ENCODE peak calls at places on chromosomes 6 and 20, in four cellular contexts. W, N, P and Q are unnamed samples.

GRCh38 chr6:121382467-121383121 is 48.3 kb upstream of the TBC1D32 start:
- DNase-seq in N (no peak), W (no peak), P (no peak), Q (no peak)

GRCh38 chr6:51618563-51618962 is 468.9 kb downstream of the PKHD1 start:
- DNase-seq in N (no peak), W (no peak), P (no peak), Q (no peak)

GRCh38 chr6:56079761-56080540 is 167.4 kb downstream of the COL21A1 start:
- DNase-seq in W (no peak), P (no peak), N (no peak), Q (no peak)

GRCh38 chr6:74873911-74874310 is 331.9 kb downstream of the COL12A1 start:
- DNase-seq in W (no peak), N (no peak), P (no peak), Q (no peak)

GRCh38 chr6:28940294-28940858 is 16.6 kb upstream of the TRIM27 start:
- DNase-seq in W (no peak), N (peak), P (peak), Q (no peak)

GRCh38 chr20:24998121-24998520 is 5.6 kb upstream of the APMAP start:
- DNase-seq in P (no peak), W (no peak), N (no peak), Q (no peak)

GRCh38 chr20:6525447-6526303 is 241.8 kb upstream of the BMP2 start:
- DNase-seq in W (no peak), P (no peak), N (no peak), Q (no peak)

GRCh38 chr6:144006731-144007454 is 1.2 kb downstream of the PLAGL1 start:
- DNase-seq in W (no peak), N (peak), P (no peak), Q (no peak)

GRCh38 chr6:2578729-2579128 is 172.0 kb downstream of the MYLK4 start:
- DNase-seq in P (no peak), W (no peak), N (no peak), Q (no peak)

GRCh38 chr6:34128045-34128444 is 17.8 kb downstream of the GRM4 start:
- DNase-seq in W (no peak), N (no peak), P (no peak), Q (no peak)

GRCh38 chr6:47701374-47701773 is 3.0 kb downstream of the ADGRF4 start:
- DNase-seq in N (no peak), W (no peak), P (peak), Q (no peak)

GRCh38 chr6:147765541-147765940 is 257.1 kb downstream of the SAMD5 start:
- DNase-seq in N (peak), W (no peak), P (no peak), Q (no peak)

GRCh38 chr6:162179196-162179951 is 548.2 kb downstream of the PRKN start:
- DNase-seq in W (no peak), N (no peak), P (no peak), Q (peak)

GRCh38 chr6:31559958-31560696 is 12.0 kb upstream of the LTA start:
- DNase-seq in P (peak), N (peak), W (no peak), Q (peak)

GRCh38 chr6:169960891-169961611 is 209.6 kb downstream of the ERMARD start:
- DNase-seq in N (no peak), P (no peak), W (no peak), Q (no peak)

GRCh38 chr20:45300961-45301360 is 5.7 kb upstream of the RBPJL start:
- DNase-seq in W (peak), P (no peak), N (peak), Q (peak)

GRCh38 chr6:51199733-51200132 is 381.1 kb downstream of the TFAP2B start:
- DNase-seq in P (no peak), W (no peak), N (no peak), Q (no peak)

GRCh38 chr20:18250237-18250636 is 38.1 kb upstream of the ZNF133 start:
- DNase-seq in N (no peak), W (no peak), P (no peak), Q (no peak)

GRCh38 chr6:44028767-44029166 is 98.5 kb downstream of the MRPL14 start:
- DNase-seq in N (peak), W (no peak), P (no peak), Q (no peak)

GRCh38 chr6:44738652-44739141 is 351.2 kb downstream of the CDC5L start:
- DNase-seq in W (no peak), P (peak), N (no peak), Q (no peak)

GRCh38 chr6:6968731-6969552 is 138.8 kb upstream of the RREB1 start:
- DNase-seq in W (no peak), N (peak), P (no peak), Q (no peak)

GRCh38 chr20:2817891-2818595 is 1.9 kb downstream of the TMEM239 start:
- DNase-seq in P (no peak), N (no peak), W (no peak), Q (no peak)

GRCh38 chr20:50579511-50579910 is 69.3 kb downstream of the PTPN1 start:
- DNase-seq in N (no peak), W (no peak), P (no peak), Q (no peak)

GRCh38 chr6:135667694-135668455 is 170.3 kb upstream of the AHI1 start:
- DNase-seq in N (no peak), P (no peak), W (no peak), Q (no peak)

GRCh38 chr6:74357329-74357728 is 661.3 kb downstream of the CD109 start:
- DNase-seq in W (no peak), P (no peak), N (no peak), Q (no peak)

GRCh38 chr6:162562041-162562440 is 165.5 kb downstream of the PRKN start:
- DNase-seq in P (no peak), W (no peak), N (no peak), Q (no peak)

GRCh38 chr20:16351415-16351814 is 221.8 kb downstream of the KIF16B start:
- DNase-seq in P (no peak), W (no peak), N (no peak), Q (no peak)

GRCh38 chr20:35008411-35009342 is 53.0 kb downstream of the MYH7B start:
- DNase-seq in P (no peak), N (no peak), W (no peak), Q (no peak)

GRCh38 chr6:56527934-56528333 is 114.8 kb downstream of the DST start:
- DNase-seq in W (no peak), N (no peak), P (no peak), Q (no peak)

GRCh38 chr6:16760536-16761468 is at the start of gene ATXN1:
- DNase-seq in N (peak), P (no peak), W (peak), Q (no peak)
- TF ChIP-seq SPI1 in N (no peak), P (no peak), W (no peak), Q (no peak)

DNA sequence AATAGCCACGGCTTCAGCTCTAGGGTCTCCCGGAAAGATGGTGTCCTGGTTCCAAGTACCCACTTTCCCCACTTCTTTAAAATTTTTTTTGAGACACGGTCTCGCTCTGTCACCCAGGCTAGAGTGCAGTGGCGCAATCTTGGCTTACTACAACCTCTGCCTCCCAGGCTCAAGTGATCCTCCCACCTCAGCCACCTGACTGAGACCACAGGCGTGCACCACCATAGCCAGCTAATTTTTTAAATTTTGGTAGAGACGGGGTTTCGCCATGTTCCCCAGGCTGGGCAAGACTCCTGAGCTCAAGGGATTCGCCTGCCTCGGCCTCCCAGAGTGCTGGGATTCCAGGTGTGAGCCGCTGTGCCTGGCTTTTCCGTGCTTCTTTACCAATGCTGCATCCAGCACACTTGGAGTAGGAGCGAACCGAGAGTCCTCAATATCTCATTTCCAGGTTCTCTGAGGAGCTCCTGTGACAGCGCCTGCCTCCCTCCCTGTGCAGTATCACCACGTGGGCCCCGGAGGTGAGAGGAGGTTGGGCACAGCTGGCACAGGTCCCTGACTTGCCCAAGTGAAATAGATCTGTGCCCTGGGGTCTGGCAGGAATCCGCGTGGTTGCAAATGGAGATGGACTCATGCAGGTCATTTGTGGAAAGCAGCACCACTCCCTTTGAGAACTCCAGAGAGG is 37.3 kb downstream of the EZR start:
- DNase-seq in N (no peak), W (no peak), P (no peak), Q (no peak)
- TF ChIP-seq SPI1 in N (no peak), W (no peak), P (no peak), Q (no peak)

GRCh38 chr6:89372506-89372901 is 20.0 kb upstream of the UBE2J1 start:
- DNase-seq in P (no peak), W (no peak), N (no peak), Q (no peak)

GRCh38 chr6:89371849-89372505 is 19.5 kb upstream of the UBE2J1 start:
- DNase-seq in W (no peak), P (no peak), N (peak), Q (peak)

GRCh38 chr6:89364586-89364985 is 12.1 kb upstream of the UBE2J1 start:
- DNase-seq in P (no peak), W (no peak), N (no peak), Q (no peak)

GRCh38 chr6:89369009-89369408 is 16.5 kb upstream of the UBE2J1 start:
- DNase-seq in N (no peak), W (no peak), P (no peak), Q (no peak)

DNA sequence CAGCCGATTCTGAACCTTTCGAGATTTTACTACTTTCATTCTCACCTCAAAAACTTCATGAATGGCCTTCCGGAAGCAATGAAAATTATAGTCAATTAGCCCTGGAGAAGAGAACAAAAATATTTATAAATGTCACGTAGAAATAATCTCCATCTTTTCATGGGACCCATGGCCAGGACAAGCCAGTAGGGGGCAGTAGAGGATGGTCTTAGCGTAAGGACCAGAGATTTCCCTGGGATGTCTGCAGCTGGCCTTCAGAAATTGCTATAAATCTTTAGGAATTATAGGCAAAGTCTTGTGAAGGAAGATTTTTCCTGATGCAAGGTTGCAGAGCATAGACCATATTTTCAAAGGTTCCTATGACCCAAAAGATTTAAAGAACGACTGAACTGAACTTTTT is 15.6 kb upstream of the UBE2J1 start:
- DNase-seq in P (no peak), N (peak), W (no peak), Q (peak)
- TF ChIP-seq SPI1 in P (no peak), N (no peak), W (no peak), Q (no peak)

GRCh38 chr6:119384444-119384843 is 34.9 kb upstream of the MAN1A1 start:
- DNase-seq in W (no peak), N (no peak), P (no peak), Q (no peak)
- TF ChIP-seq SPI1 in W (no peak), N (no peak), P (no peak), Q (no peak)

GRCh38 chr6:49606696-49607390 is 29.8 kb downstream of the RHAG start:
- DNase-seq in P (peak), N (peak), W (peak), Q (peak)
- TF ChIP-seq SPI1 in P (no peak), N (no peak), W (no peak), Q (no peak)

GRCh38 chr6:166826264-166826663 is 130.1 kb downstream of the RNASET2 start:
- DNase-seq in N (no peak), W (no peak), P (no peak), Q (no peak)

GRCh38 chr6:166824880-166825250 is 131.5 kb downstream of the RNASET2 start:
- DNase-seq in N (no peak), W (no peak), P (no peak), Q (no peak)

GRCh38 chr6:166824146-166824879 is 132.0 kb downstream of the RNASET2 start:
- DNase-seq in P (no peak), N (no peak), W (no peak), Q (no peak)

GRCh38 chr6:166828397-166829002 is 127.8 kb downstream of the RNASET2 start:
- DNase-seq in N (no peak), W (no peak), P (no peak), Q (no peak)

GRCh38 chr6:166825553-166826145 is 130.7 kb downstream of the RNASET2 start:
- DNase-seq in N (no peak), P (no peak), W (no peak), Q (no peak)
- TF ChIP-seq SPI1 in N (no peak), P (no peak), W (no peak), Q (no peak)

GRCh38 chr6:53033764-53034163 is 31.4 kb upstream of the FBXO9 start:
- DNase-seq in N (no peak), W (no peak), P (no peak), Q (no peak)
- TF ChIP-seq SPI1 in N (no peak), W (no peak), P (no peak), Q (no peak)

GRCh38 chr6:1145756-1146218 is 166.1 kb upstream of the FOXQ1 start:
- DNase-seq in N (no peak), P (no peak), W (no peak), Q (no peak)

GRCh38 chr6:1144842-1145755 is 166.8 kb upstream of the FOXQ1 start:
- DNase-seq in P (no peak), N (no peak), W (no peak), Q (no peak)

GRCh38 chr6:1146500-1146899 is 165.4 kb upstream of the FOXQ1 start:
- DNase-seq in W (no peak), P (no peak), N (no peak), Q (no peak)

GRCh38 chr6:1139155-1139890 is 172.6 kb upstream of the FOXQ1 start:
- DNase-seq in W (no peak), P (no peak), N (no peak), Q (no peak)

DNA sequence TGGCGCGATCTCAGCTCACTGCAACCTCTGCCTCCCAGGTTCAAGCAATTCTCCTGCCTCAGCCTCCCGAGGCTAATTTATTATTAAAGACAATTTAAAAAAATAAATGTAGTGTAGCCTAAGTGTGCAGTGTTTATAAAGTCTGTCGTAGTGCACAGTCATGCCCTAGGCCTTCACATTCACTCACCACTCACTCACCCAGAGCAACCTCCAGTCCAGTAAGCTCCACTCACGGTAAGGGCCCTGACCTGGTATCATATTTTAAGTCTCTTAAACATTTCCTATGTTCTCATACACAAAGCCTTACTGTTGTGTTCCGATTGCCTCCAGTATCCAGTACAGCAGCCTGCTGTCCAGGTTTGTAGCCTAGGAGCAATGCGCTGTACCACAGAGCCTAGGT is 168.2 kb upstream of the FOXQ1 start:
- DNase-seq in N (no peak), W (no peak), P (no peak), Q (no peak)
- TF ChIP-seq SPI1 in N (no peak), W (no peak), P (no peak), Q (no peak)

GRCh38 chr6:90362273-90362672 is 65.6 kb upstream of the BACH2 start:
- DNase-seq in N (no peak), P (no peak), W (no peak), Q (no peak)
- TF ChIP-seq SPI1 in N (no peak), P (no peak), W (no peak), Q (no peak)